ENCODE peak calls at places on chromosome 10, in seven cellular contexts. J, T, E, L, U, N and A are unnamed samples.

GRCh38 chr10:536371-536925 is 153.0 kb downstream of the DIP2C start:
- DNase-seq in U (no peak), N (no peak), T (no peak), J (no peak), L (no peak), E (no peak), A (no peak)

GRCh38 chr10:98382691-98383101 is 32.3 kb downstream of the PYROXD2 start:
- DNase-seq in U (no peak), J (no peak), T (no peak), L (peak; percentile 32), E (no peak), N (no peak), A (no peak)

GRCh38 chr10:100713049-100713858 is 32.1 kb upstream of the PAX2 start:
- DNase-seq in U (no peak), E (no peak), J (no peak), T (no peak), L (no peak), N (no peak), A (no peak)

GRCh38 chr10:51125518-51125917 is 51.2 kb downstream of the PRKG1 start:
- DNase-seq in N (no peak), E (no peak), L (no peak), J (no peak), T (no peak), U (no peak), A (no peak)

GRCh38 chr10:31290386-31290785 is 28.6 kb upstream of the ZEB1 start:
- DNase-seq in E (no peak), U (no peak), L (no peak), T (no peak), J (no peak), N (no peak), A (no peak)

GRCh38 chr10:60238408-60239100 is 151.1 kb downstream of the ANK3 start:
- DNase-seq in J (peak; percentile 14), T (no peak), L (peak; percentile 35), U (no peak), E (peak; percentile 9), N (no peak), A (no peak)

GRCh38 chr10:17056781-17057191 is 72.8 kb downstream of the CUBN start:
- DNase-seq in U (no peak), J (peak; percentile 72), T (no peak), N (no peak), L (no peak), E (no peak), A (no peak)

GRCh38 chr10:29689001-29689400 is 54.2 kb upstream of the SVIL start:
- DNase-seq in U (no peak), E (no peak), N (no peak), J (peak; percentile 56), T (no peak), L (peak; percentile 75), A (no peak)

GRCh38 chr10:112131996-112132395 is 51.6 kb downstream of the GPAM start:
- DNase-seq in E (no peak), J (no peak), U (no peak), T (no peak), N (no peak), L (no peak), A (no peak)

GRCh38 chr10:69397972-69398371 is 18.7 kb downstream of the TACR2 start:
- DNase-seq in U (no peak), L (peak; percentile 73), E (no peak), T (no peak), J (no peak), N (no peak), A (no peak)

GRCh38 chr10:98459385-98459784 is 12.7 kb upstream of the HPS1 start:
- DNase-seq in J (no peak), N (no peak), U (no peak), L (no peak), T (no peak), E (no peak), A (no peak)

GRCh38 chr10:17140386-17140761 is 10.8 kb upstream of the CUBN start:
- DNase-seq in L (no peak), N (no peak), U (no peak), J (no peak), E (no peak), T (no peak), A (no peak)

GRCh38 chr10:79155301-79156081 is 86.7 kb downstream of the ZMIZ1 start:
- DNase-seq in J (no peak), E (no peak), T (no peak), L (peak; percentile 57), U (no peak), N (no peak), A (no peak)

GRCh38 chr10:70555371-70555770 is 47.2 kb downstream of the PRF1 start:
- DNase-seq in T (no peak), U (no peak), N (no peak), E (no peak), L (no peak), J (no peak), A (no peak)

GRCh38 chr10:90213346-90213745 is 512.0 kb downstream of the KIF20B start:
- DNase-seq in J (no peak), L (no peak), N (no peak), E (no peak), T (no peak), U (no peak), A (no peak)

GRCh38 chr10:34114914-34115313 is 700.2 kb downstream of the PARD3 start:
- DNase-seq in J (no peak), N (no peak), L (no peak), E (no peak), U (no peak), T (no peak), A (no peak)

GRCh38 chr10:118310822-118311221 is 31.3 kb downstream of the FAM204A start:
- DNase-seq in L (peak; percentile 5), E (no peak), J (no peak), U (no peak), N (no peak), T (no peak), A (no peak)